ENCODE peak calls at places on chromosomes 2 and 18, in nine cellular contexts. E is AG04449, U is progenitor cell of endocrine pancreas, R is AG09309, N is mucosa of descending colon, T is mammary epithelial cell, Y is foreskin fibroblast, A is dorsolateral prefrontal cortex, K is fibroblast of lung. J is an unnamed sample.

GRCh38 chr2:232502901-232503791 is 15.5 kb upstream of the ECEL1 start:
- DNase-seq in E (no peak), U (no peak), R (no peak), N (no peak), T (peak), Y (no peak), A (peak), K (peak), J (peak)

GRCh38 chr18:70931942-70932814 is 643.3 kb downstream of the SOCS6 start:
- DNase-seq in E (no peak), U (no peak), R (peak), N (peak), T (peak), Y (no peak), A (no peak), K (peak), J (no peak)

GRCh38 chr2:69734040-69734611 is 7.8 kb upstream of the ANXA4 start:
- DNase-seq in E (no peak), U (no peak), R (no peak), N (no peak), T (no peak), Y (no peak), A (no peak), K (no peak), J (no peak)

GRCh38 chr2:161170917-161171594 is 10.8 kb downstream of the TANK start:
- DNase-seq in E (no peak), U (no peak), R (peak), N (no peak), T (peak), Y (no peak), A (no peak), K (peak), J (no peak)

GRCh38 chr2:241198381-241199282 is 10.2 kb downstream of the ANO7 start:
- DNase-seq in E (no peak), U (no peak), R (no peak), N (no peak), T (no peak), Y (no peak), A (no peak), K (no peak), J (no peak)

GRCh38 chr2:120436885-120437603 is 91.1 kb downstream of the INHBB start:
- DNase-seq in E (no peak), U (no peak), R (no peak), N (peak), T (peak), Y (no peak), A (no peak), K (peak), J (peak)

GRCh38 chr18:45538444-45538843 is 76.8 kb upstream of the SLC14A2 start:
- DNase-seq in E (no peak), U (no peak), R (no peak), N (no peak), T (no peak), Y (no peak), A (no peak), K (no peak), J (no peak)

GRCh38 chr2:45533771-45534170 is 77.3 kb downstream of the SRBD1 start:
- DNase-seq in E (peak), U (no peak), R (no peak), N (no peak), T (no peak), Y (peak), A (no peak), K (peak), J (no peak)

GRCh38 chr18:33184918-33185317 is 255.6 kb downstream of the CCDC178 start:
- DNase-seq in E (no peak), U (no peak), R (no peak), N (no peak), T (no peak), Y (no peak), A (no peak), K (no peak), J (no peak)

GRCh38 chr2:120765911-120766757 is 30.5 kb downstream of the GLI2 start:
- DNase-seq in E (peak), U (no peak), R (no peak), N (peak), T (no peak), Y (peak), A (peak), K (peak), J (no peak)

GRCh38 chr2:70705160-70705850 is 62.7 kb downstream of the ADD2 start:
- DNase-seq in E (no peak), U (no peak), R (no peak), N (no peak), T (no peak), Y (no peak), A (no peak), K (no peak), J (no peak)

GRCh38 chr2:5798083-5798482 is 105.9 kb downstream of the SOX11 start:
- DNase-seq in E (peak), U (no peak), R (no peak), N (no peak), T (no peak), Y (no peak), A (no peak), K (peak), J (no peak)

GRCh38 chr2:60492550-60492949 is 60.9 kb downstream of the BCL11A start:
- DNase-seq in E (no peak), U (no peak), R (no peak), N (no peak), T (no peak), Y (no peak), A (no peak), K (no peak), J (no peak)

GRCh38 chr18:42174909-42175308 is 219.9 kb downstream of the PIK3C3 start:
- DNase-seq in E (no peak), U (peak), R (no peak), N (no peak), T (peak), Y (no peak), A (no peak), K (no peak), J (no peak)

GRCh38 chr2:22729466-22729865 is 655.5 kb upstream of the KLHL29 start:
- DNase-seq in E (no peak), U (no peak), R (no peak), N (no peak), T (no peak), Y (no peak), A (no peak), K (no peak), J (no peak)

GRCh38 chr2:43340945-43341356 is 114.5 kb upstream of the ZFP36L2 start:
- DNase-seq in E (no peak), U (no peak), R (no peak), N (no peak), T (peak), Y (peak), A (no peak), K (peak), J (no peak)

GRCh38 chr2:7672027-7672684 is 754.9 kb downstream of the RNF144A start:
- DNase-seq in E (no peak), U (peak), R (no peak), N (peak), T (peak), Y (peak), A (no peak), K (peak), J (peak)

GRCh38 chr2:70986499-70987189 is 8.0 kb downstream of the TEX261 start:
- DNase-seq in E (no peak), U (no peak), R (no peak), N (no peak), T (no peak), Y (no peak), A (no peak), K (no peak), J (no peak)

GRCh38 chr18:24990548-24991219 is 361.3 kb downstream of the ZNF521 start:
- DNase-seq in E (no peak), U (no peak), R (no peak), N (no peak), T (no peak), Y (no peak), A (no peak), K (no peak), J (no peak)

GRCh38 chr2:60961457-60961856 is 56.1 kb upstream of the PEX13 start:
- DNase-seq in E (peak), U (no peak), R (peak), N (no peak), T (peak), Y (peak), A (no peak), K (peak), J (no peak)

DNA sequence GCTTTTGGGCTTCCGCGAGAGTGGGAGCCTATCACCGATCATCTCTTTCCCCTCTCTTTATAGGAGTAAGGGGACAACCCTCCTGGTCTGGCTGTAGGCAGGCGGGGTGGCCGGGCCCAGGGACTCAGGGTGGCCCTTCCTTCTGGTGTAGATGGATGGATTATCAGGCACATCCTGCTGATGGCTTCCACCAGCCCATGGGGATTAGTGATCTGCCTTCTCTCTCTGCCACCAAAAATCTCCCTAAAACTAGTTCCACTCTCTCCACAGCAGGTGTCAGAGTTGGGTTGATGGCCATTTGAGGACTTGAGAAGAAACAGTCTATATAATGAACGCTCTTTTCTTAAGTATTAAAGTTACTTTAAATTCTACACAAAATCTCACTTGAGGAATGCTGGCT is 37.4 kb downstream of the NCK2 start:
- DNase-seq in E (no peak), U (no peak), R (no peak), N (no peak), T (no peak), Y (no peak), A (no peak), K (peak), J (no peak)
- TF ChIP-seq CTCF in E (no peak), U (no peak), R (peak), N (no peak), T (peak), Y (no peak), A (no peak), K (no peak), J (peak)

DNA sequence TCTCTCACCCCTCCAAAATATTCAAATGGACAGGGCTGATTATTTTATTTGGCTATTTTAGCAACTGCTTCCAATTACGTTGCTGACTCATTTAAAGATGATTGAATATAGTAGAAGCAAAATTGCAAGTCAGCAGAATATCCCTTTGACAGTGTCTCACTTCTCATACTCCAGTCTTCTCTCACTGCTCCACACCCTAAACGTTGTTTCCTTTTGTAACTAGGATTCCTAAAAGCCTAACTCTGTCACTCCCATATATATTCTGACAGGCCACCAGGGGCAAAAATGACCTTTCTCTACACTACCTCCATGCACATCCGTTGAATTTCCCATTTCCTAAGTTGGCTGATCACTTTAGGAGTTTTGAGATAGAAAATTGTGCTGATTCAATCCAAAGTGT is 351.1 kb downstream of the RND3 start:
- DNase-seq in E (no peak), U (no peak), R (no peak), N (no peak), T (no peak), Y (peak), A (no peak), K (peak), J (no peak)
- TF ChIP-seq CTCF in E (no peak), U (no peak), R (peak), N (no peak), T (no peak), Y (no peak), A (no peak), K (peak), J (no peak)

DNA sequence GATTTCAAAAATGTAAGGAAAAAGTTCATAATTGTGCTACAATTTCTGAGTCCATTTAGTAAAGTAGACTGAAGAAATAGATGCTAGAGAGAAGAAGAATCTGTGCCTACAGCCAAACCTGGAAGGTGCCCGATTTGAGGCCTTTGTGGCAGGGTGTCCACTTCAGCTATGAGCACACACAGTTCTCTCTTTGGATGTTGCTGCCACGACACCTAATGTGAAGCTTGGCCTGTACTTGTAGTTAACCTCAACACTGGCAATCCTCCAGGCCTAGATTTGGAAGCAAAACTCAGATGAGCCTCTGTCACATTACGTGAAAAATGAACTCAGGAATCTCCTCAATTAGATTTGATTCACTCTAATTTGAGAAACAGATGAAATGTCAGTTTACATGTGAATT is 90.1 kb upstream of the LRP1B start:
- DNase-seq in E (no peak), U (no peak), R (no peak), N (no peak), T (peak), Y (no peak), A (no peak), K (peak), J (no peak)
- TF ChIP-seq CTCF in E (no peak), U (no peak), R (no peak), N (no peak), T (no peak), Y (no peak), A (no peak), K (no peak), J (no peak)

GRCh38 chr2:40284797-40285196 is 167.1 kb downstream of the SLC8A1 start:
- DNase-seq in E (no peak), U (no peak), R (peak), N (no peak), T (no peak), Y (peak), A (no peak), K (no peak), J (no peak)
- TF ChIP-seq CTCF in E (no peak), U (no peak), R (peak), N (no peak), T (no peak), Y (peak), A (no peak), K (peak), J (no peak)

GRCh38 chr18:7164610-7165009 is 47.0 kb upstream of the LAMA1 start:
- DNase-seq in E (no peak), U (no peak), R (no peak), N (peak), T (no peak), Y (peak), A (peak), K (peak), J (peak)
- TF ChIP-seq CTCF in E (peak), U (peak), R (peak), N (no peak), T (peak), Y (peak), A (peak), K (peak), J (no peak)

DNA sequence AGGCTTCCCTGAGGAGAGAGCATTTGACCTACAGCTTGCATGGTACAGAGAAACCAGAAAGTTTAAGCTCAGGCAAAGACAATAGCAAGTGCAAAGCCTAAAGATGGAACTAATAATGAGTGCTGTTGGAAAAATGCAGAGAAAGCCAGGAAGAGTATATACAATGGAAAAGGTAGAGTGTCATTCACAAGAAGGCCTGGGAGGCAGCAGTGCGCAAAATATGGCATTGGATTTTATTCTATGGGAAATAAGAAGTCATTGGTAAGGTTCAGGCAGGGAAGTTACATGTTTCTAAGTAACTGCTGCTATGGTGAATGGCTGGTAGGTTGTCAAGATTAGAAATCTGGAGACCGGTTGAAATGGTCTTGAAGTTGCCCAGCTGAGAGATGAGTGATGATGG is 2167.3 kb upstream of the CELF4 start:
- DNase-seq in E (no peak), U (no peak), R (no peak), N (no peak), T (no peak), Y (no peak), A (no peak), K (no peak), J (no peak)
- TF ChIP-seq CTCF in E (no peak), U (peak), R (no peak), N (no peak), T (peak), Y (no peak), A (no peak), K (no peak), J (no peak)

GRCh38 chr2:126970583-126970982 is 71.9 kb downstream of the TEX51 start:
- DNase-seq in E (no peak), U (no peak), R (no peak), N (no peak), T (no peak), Y (no peak), A (no peak), K (no peak), J (no peak)
- TF ChIP-seq CTCF in E (no peak), U (no peak), R (no peak), N (no peak), T (no peak), Y (no peak), A (no peak), K (no peak), J (no peak)

GRCh38 chr2:9287400-9288059 is 80.9 kb downstream of the ASAP2 start:
- DNase-seq in E (peak), U (no peak), R (peak), N (no peak), T (peak), Y (peak), A (no peak), K (peak), J (no peak)
- TF ChIP-seq CTCF in E (no peak), U (no peak), R (no peak), N (no peak), T (no peak), Y (no peak), A (no peak), K (no peak), J (no peak)

J was measured in activated CD8-positive, alpha-beta T cell treated with anti-CD3 and anti-CD28 coated beads for 36 hours.